ENCODE peak calls at places on chromosomes 4 and X, in nine cellular contexts. L is CD4-positive, CD25-positive, alpha-beta regulatory T cell; S is ascending aorta; E is tibial nerve; U is non-pigmented ciliary epithelial cell; X is HepG2; H is activated T-helper 1 cell treated with Interleukin-2 at 50 U/mL for 16 hours; B is Caco-2; N is activated CD4-positive, alpha-beta T cell treated with anti-CD3 and anti-CD28 coated beads, Interleukin-2, amount 50 U/mL, for 4 hours. Q is an unnamed sample.
A peak's percentile ranks its signal among the peaks of the same experiment; 100 is the strongest.

GRCh38 chrX:118968031-118968430 is 6.4 kb upstream of the LONRF3 start:
- DNase-seq in S (no peak), U (no peak), L (no peak), B (no peak), H (no peak), X (no peak), N (no peak), E (no peak), Q (no peak)

GRCh38 chr4:105548483-105548882 is 3.9 kb upstream of the ARHGEF38 start:
- DNase-seq in L (no peak), H (no peak), X (no peak), N (no peak), U (peak; percentile 20), S (no peak), B (no peak), E (no peak), Q (no peak)

GRCh38 chr4:176534566-176534965 is 214.8 kb downstream of the SPCS3 start:
- DNase-seq in S (no peak), E (no peak), N (no peak), X (no peak), H (no peak), B (no peak), L (no peak), U (peak; percentile 85), Q (no peak)

GRCh38 chrX:30733852-30734660 is 80.8 kb downstream of the GK start:
- DNase-seq in H (no peak), S (no peak), L (no peak), E (no peak), B (no peak), U (no peak), N (no peak), X (no peak), Q (no peak)

GRCh38 chr4:44663539-44664263 is 12.3 kb upstream of the YIPF7 start:
- DNase-seq in S (no peak), H (no peak), X (no peak), E (no peak), N (no peak), B (no peak), L (no peak), U (no peak), Q (no peak)

GRCh38 chr4:126520731-126521130 is 1112.0 kb upstream of the INTU start:
- DNase-seq in E (no peak), B (no peak), U (no peak), X (no peak), L (no peak), H (no peak), S (no peak), N (no peak), Q (no peak)

GRCh38 chr4:74921490-74921889 is 11.4 kb upstream of the PARM1 start:
- DNase-seq in E (no peak), H (no peak), X (no peak), B (no peak), L (no peak), S (no peak), N (no peak), U (no peak), Q (no peak)

GRCh38 chrX:40950546-40950945 is 134.7 kb upstream of the USP9X start:
- DNase-seq in E (no peak), H (no peak), X (no peak), U (no peak), N (no peak), S (no peak), L (no peak), B (no peak), Q (no peak)

GRCh38 chr4:6463311-6464289 is 8.8 kb downstream of the PPP2R2C start:
- DNase-seq in H (no peak), S (peak; percentile 59), N (no peak), U (no peak), X (no peak), E (no peak), B (no peak), L (no peak), Q (no peak)

GRCh38 chr4:1195109-1195671 is 22.8 kb upstream of the SPON2 start:
- DNase-seq in N (no peak), B (no peak), X (no peak), L (no peak), U (no peak), E (peak; percentile 10), H (no peak), S (peak; percentile 59), Q (no peak)

GRCh38 chr4:119113033-119113655 is 22.5 kb upstream of the MYOZ2 start:
- DNase-seq in L (peak; percentile 7), H (no peak), S (no peak), E (no peak), X (no peak), B (no peak), N (no peak), U (peak; percentile 80), Q (no peak)

GRCh38 chr4:6920174-6920573 is 10.5 kb downstream of the TBC1D14 start:
- DNase-seq in L (no peak), S (no peak), E (no peak), H (no peak), U (no peak), B (no peak), X (no peak), N (no peak), Q (no peak)

GRCh38 chrX:71017396-71017939 is 50.7 kb downstream of the SNX12 start:
- DNase-seq in S (no peak), L (no peak), E (no peak), X (no peak), U (no peak), H (no peak), B (no peak), N (no peak), Q (no peak)

GRCh38 chr4:818106-818921 is 7.6 kb downstream of the CPLX1 start:
- DNase-seq in U (no peak), N (no peak), H (no peak), L (no peak), B (no peak), S (peak; percentile 61), X (no peak), E (no peak), Q (no peak)

GRCh38 chr4:89837385-89837995 is 529 bp upstream of the SNCA start:
- DNase-seq in E (no peak), B (no peak), L (peak; percentile 38), H (no peak), S (no peak), U (no peak), X (no peak), N (no peak), Q (no peak)

GRCh38 chr4:73308286-73308685 is 49.7 kb upstream of the ANKRD17 start:
- DNase-seq in B (no peak), N (no peak), E (no peak), S (no peak), X (peak; percentile 24), U (no peak), L (peak; percentile 12), H (no peak), Q (no peak)

GRCh38 chrX:72115380-72115779 is 16.3 kb downstream of the RTL5 start:
- DNase-seq in N (no peak), L (no peak), B (no peak), S (peak; percentile 16), E (no peak), H (no peak), U (no peak), X (no peak), Q (no peak)